ENCODE peak calls at places on chromosomes 7 and 10, in six cellular contexts. B, M, G, F, K and E are unnamed samples.

GRCh38 chr7:76397409-76398183 is 11.9 kb downstream of the SSC4D start:
- DNase-seq in B (peak), M (peak), G (peak), F (peak), K (peak), E (no peak)

GRCh38 chr7:94941844-94942632 is 34.6 kb downstream of the PPP1R9A start:
- DNase-seq in B (no peak), M (no peak), G (no peak), F (no peak), K (no peak), E (no peak)

GRCh38 chr7:74083928-74084721 is 521 bp downstream of the LIMK1 start:
- DNase-seq in B (peak), M (no peak), G (peak), F (peak), K (peak), E (peak)

GRCh38 chr10:27319752-27320561 is 79.4 kb upstream of the ACBD5 start:
- DNase-seq in B (no peak), M (peak), G (peak), F (no peak), K (no peak), E (peak)

GRCh38 chr10:59465089-59465488 is 102.7 kb upstream of the FAM13C start:
- DNase-seq in B (peak), M (no peak), G (peak), F (no peak), K (no peak), E (peak)

GRCh38 chr7:100483728-100484635 is at the start of gene NYAP1:
- DNase-seq in B (peak), M (no peak), G (peak), F (peak), K (no peak), E (peak)

GRCh38 chr7:95589031-95589430 is 7.3 kb downstream of the PDK4 start:
- DNase-seq in B (no peak), M (no peak), G (no peak), F (no peak), K (no peak), E (no peak)

GRCh38 chr7:82700739-82701138 is 257.2 kb upstream of the CACNA2D1 start:
- DNase-seq in B (peak), M (no peak), G (no peak), F (no peak), K (no peak), E (no peak)

GRCh38 chr10:111560042-111560441 is 483.2 kb downstream of the ADRA2A start:
- DNase-seq in B (no peak), M (no peak), G (no peak), F (no peak), K (no peak), E (no peak)

GRCh38 chr7:130901209-130901783 is 167.3 kb upstream of the KLF14 start:
- DNase-seq in B (no peak), M (peak), G (peak), F (no peak), K (no peak), E (peak)

GRCh38 chr7:25858562-25859411 is 293.2 kb upstream of the NFE2L3 start:
- DNase-seq in B (no peak), M (no peak), G (no peak), F (no peak), K (no peak), E (peak)

GRCh38 chr7:33841658-33842057 is 63.7 kb upstream of the BMPER start:
- DNase-seq in B (peak), M (no peak), G (peak), F (no peak), K (no peak), E (peak)

GRCh38 chr10:122475130-122475529 is 13.8 kb downstream of the HTRA1 start:
- DNase-seq in B (no peak), M (no peak), G (no peak), F (no peak), K (no peak), E (no peak)

GRCh38 chr7:424301-424935 is 95.2 kb downstream of the PDGFA start:
- DNase-seq in B (no peak), M (no peak), G (no peak), F (no peak), K (no peak), E (no peak)